ENCODE peak calls at places on chromosomes 12 and 14, in eight cellular contexts. One of them, this sample, is unnamed.

GRCh38 chr14:38310420-38310995 is 54.6 kb upstream of the CLEC14A start:
- DNase-seq in SK-N-SH: no peak
- DNase-seq in AG10803: no peak
- DNase-seq in ascending aorta: no peak
- DNase-seq in colonic mucosa: no peak
- DNase-seq in A549: no peak
- DNase-seq in H1: no peak
- DNase-seq in AG04449: no peak
- DNase-seq in this sample: no peak

GRCh38 chr12:22588817-22589216 is 36.2 kb upstream of the ETNK1 start:
- DNase-seq in H1: no peak
- DNase-seq in AG04449: no peak
- DNase-seq in colonic mucosa: peak
- DNase-seq in SK-N-SH: no peak
- DNase-seq in AG10803: no peak
- DNase-seq in ascending aorta: no peak
- DNase-seq in A549: peak
- DNase-seq in this sample: no peak

GRCh38 chr14:92718659-92719058 is 29.8 kb downstream of the LGMN start:
- DNase-seq in AG04449: no peak
- DNase-seq in H1: no peak
- DNase-seq in A549: no peak
- DNase-seq in ascending aorta: no peak
- DNase-seq in AG10803: no peak
- DNase-seq in colonic mucosa: no peak
- DNase-seq in SK-N-SH: no peak
- DNase-seq in this sample: peak

GRCh38 chr12:50132505-50133135 is 20.6 kb downstream of the COX14 start:
- DNase-seq in colonic mucosa: no peak
- DNase-seq in AG04449: no peak
- DNase-seq in ascending aorta: no peak
- DNase-seq in SK-N-SH: peak
- DNase-seq in H1: no peak
- DNase-seq in AG10803: peak
- DNase-seq in A549: no peak
- DNase-seq in this sample: no peak

GRCh38 chr12:18224745-18225144 is 36.6 kb upstream of the PIK3C2G start:
- DNase-seq in A549: peak
- DNase-seq in SK-N-SH: peak
- DNase-seq in AG10803: peak
- DNase-seq in ascending aorta: no peak
- DNase-seq in AG04449: no peak
- DNase-seq in colonic mucosa: no peak
- DNase-seq in H1: peak
- DNase-seq in this sample: peak

GRCh38 chr12:602700-603068 is 60.6 kb downstream of the NINJ2 start:
- DNase-seq in colonic mucosa: no peak
- DNase-seq in SK-N-SH: no peak
- DNase-seq in AG10803: no peak
- DNase-seq in AG04449: no peak
- DNase-seq in ascending aorta: no peak
- DNase-seq in H1: no peak
- DNase-seq in A549: no peak
- DNase-seq in this sample: no peak

GRCh38 chr14:74821267-74821915 is 54.6 kb downstream of the PROX2 start:
- DNase-seq in H1: no peak
- DNase-seq in colonic mucosa: no peak
- DNase-seq in A549: no peak
- DNase-seq in AG10803: no peak
- DNase-seq in SK-N-SH: no peak
- DNase-seq in AG04449: no peak
- DNase-seq in ascending aorta: no peak
- DNase-seq in this sample: no peak

GRCh38 chr14:74144789-74145188 is 60.0 kb downstream of the LIN52 start:
- DNase-seq in A549: no peak
- DNase-seq in SK-N-SH: no peak
- DNase-seq in ascending aorta: no peak
- DNase-seq in AG04449: no peak
- DNase-seq in H1: no peak
- DNase-seq in AG10803: no peak
- DNase-seq in colonic mucosa: no peak
- DNase-seq in this sample: no peak

GRCh38 chr14:77027538-77028383 is 747 bp downstream of the IRF2BPL start:
- DNase-seq in H1: no peak
- DNase-seq in AG10803: peak
- DNase-seq in SK-N-SH: peak
- DNase-seq in AG04449: no peak
- DNase-seq in ascending aorta: peak
- DNase-seq in A549: peak
- DNase-seq in colonic mucosa: peak
- DNase-seq in this sample: no peak

GRCh38 chr14:51157012-51157411 is 62.1 kb upstream of the TRIM9 start:
- DNase-seq in ascending aorta: no peak
- DNase-seq in AG10803: peak
- DNase-seq in H1: no peak
- DNase-seq in A549: peak
- DNase-seq in AG04449: no peak
- DNase-seq in colonic mucosa: no peak
- DNase-seq in SK-N-SH: peak
- DNase-seq in this sample: no peak

DNA sequence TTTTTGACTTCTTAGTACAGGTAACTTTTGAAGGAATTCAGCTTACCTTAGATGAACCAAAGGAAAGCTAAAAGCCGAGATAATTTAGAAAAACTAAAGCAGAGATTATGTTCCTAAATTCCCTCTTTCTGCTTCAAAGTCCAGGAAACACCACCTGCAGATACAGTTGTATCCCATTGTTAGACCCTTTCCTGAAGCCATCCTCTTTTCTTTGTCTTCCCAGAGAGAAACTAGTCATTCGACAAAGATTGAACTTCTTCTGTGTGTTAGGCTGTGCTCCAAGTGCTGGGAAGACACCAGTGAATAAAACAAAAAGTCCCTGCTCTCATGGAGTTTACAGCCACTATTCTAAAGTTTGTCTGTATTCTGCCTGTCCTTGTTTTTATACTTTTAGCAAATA is 29.3 kb downstream of the PPM1A start:
- DNase-seq in colonic mucosa: no peak
- DNase-seq in A549: no peak
- DNase-seq in SK-N-SH: no peak
- DNase-seq in AG10803: no peak
- DNase-seq in AG04449: no peak
- DNase-seq in H1: no peak
- DNase-seq in ascending aorta: no peak
- DNase-seq in this sample: no peak
- H3K4me3 ChIP-seq in colonic mucosa: no peak
- H3K4me3 ChIP-seq in A549: no peak
- H3K4me3 ChIP-seq in SK-N-SH: no peak
- H3K4me3 ChIP-seq in AG10803: no peak
- H3K4me3 ChIP-seq in AG04449: no peak
- H3K4me3 ChIP-seq in H1: no peak
- H3K4me3 ChIP-seq in ascending aorta: no peak
- H3K4me3 ChIP-seq in this sample: no peak

GRCh38 chr14:61280526-61281185 is 482 bp downstream of the TMEM30B start:
- DNase-seq in AG10803: peak
- DNase-seq in SK-N-SH: peak
- DNase-seq in AG04449: no peak
- DNase-seq in A549: peak
- DNase-seq in colonic mucosa: peak
- DNase-seq in ascending aorta: peak
- DNase-seq in H1: no peak
- DNase-seq in this sample: no peak
- TF ChIP-seq CTCF in AG10803: no peak
- TF ChIP-seq CTCF in SK-N-SH: peak
- TF ChIP-seq CTCF in AG04449: peak
- TF ChIP-seq CTCF in A549: peak
- TF ChIP-seq CTCF in colonic mucosa: peak
- TF ChIP-seq CTCF in ascending aorta: peak
- TF ChIP-seq CTCF in H1: peak
- TF ChIP-seq CTCF in this sample: peak

DNA sequence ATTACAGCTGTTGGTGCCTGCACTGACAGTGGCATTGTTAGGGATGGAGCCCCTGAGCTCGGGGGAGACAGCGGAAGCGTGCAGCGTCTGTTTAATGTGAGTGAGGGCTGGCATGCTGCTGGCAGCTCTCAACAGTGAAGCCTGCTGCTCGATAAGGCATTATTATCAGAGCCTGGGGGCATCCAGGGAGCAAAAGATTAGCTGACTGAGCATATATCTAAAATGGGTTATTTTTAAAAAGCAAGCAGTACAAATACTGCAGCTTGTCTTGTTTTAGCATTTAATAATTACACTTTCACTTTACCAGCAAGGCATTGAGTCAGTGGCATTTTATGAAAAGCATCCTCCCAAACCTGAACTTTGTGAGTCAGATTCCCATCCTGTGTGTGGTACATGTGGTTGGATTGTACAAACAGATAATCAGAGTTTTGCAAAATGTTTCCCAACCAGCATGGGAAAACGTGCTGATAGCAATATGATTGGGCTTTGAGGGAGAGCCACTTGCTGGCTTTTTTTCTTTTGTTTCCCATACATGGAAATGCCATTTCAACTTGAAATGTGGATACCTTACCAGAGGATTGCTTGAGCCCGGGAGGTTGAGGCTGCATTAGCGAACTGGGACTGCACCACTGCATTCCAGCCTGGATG is 150.8 kb downstream of the PRKCH start:
- DNase-seq in colonic mucosa: no peak
- DNase-seq in AG10803: peak
- DNase-seq in ascending aorta: no peak
- DNase-seq in SK-N-SH: peak
- DNase-seq in A549: peak
- DNase-seq in AG04449: peak
- DNase-seq in H1: no peak
- DNase-seq in this sample: peak
- H3K4me3 ChIP-seq in colonic mucosa: no peak
- H3K4me3 ChIP-seq in AG10803: peak
- H3K4me3 ChIP-seq in ascending aorta: peak
- H3K4me3 ChIP-seq in SK-N-SH: peak
- H3K4me3 ChIP-seq in A549: peak
- H3K4me3 ChIP-seq in AG04449: peak
- H3K4me3 ChIP-seq in H1: no peak
- H3K4me3 ChIP-seq in this sample: peak

GRCh38 chr12:129911437-129912049 is 7.7 kb upstream of the TMEM132D start:
- DNase-seq in A549: peak
- DNase-seq in AG04449: no peak
- DNase-seq in AG10803: peak
- DNase-seq in SK-N-SH: peak
- DNase-seq in ascending aorta: no peak
- DNase-seq in colonic mucosa: peak
- DNase-seq in H1: no peak
- DNase-seq in this sample: no peak
- TF ChIP-seq CTCF in A549: peak
- TF ChIP-seq CTCF in AG04449: peak
- TF ChIP-seq CTCF in AG10803: peak
- TF ChIP-seq CTCF in SK-N-SH: peak
- TF ChIP-seq CTCF in ascending aorta: no peak
- TF ChIP-seq CTCF in colonic mucosa: peak
- TF ChIP-seq CTCF in H1: peak
- TF ChIP-seq CTCF in this sample: no peak

DNA sequence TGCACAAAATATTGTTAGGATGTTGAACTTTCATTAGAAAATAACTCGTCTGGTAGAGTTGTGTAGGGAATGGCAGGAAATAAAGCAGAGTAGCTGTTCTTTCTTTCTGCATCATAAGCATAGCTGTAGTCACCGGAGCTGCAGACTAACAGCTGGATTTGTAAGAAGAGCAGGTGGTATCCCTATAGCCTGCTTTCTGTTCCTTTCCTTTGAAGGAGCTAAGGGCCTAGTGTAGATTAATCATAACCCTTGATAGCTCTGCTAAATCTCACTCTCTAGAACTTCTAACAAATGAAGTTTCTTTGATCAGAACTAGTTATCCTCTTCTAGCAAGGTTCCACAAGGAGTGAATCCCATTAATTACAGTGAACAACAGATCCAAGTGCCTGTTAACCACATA is 3.5 kb downstream of the LMO3 start:
- DNase-seq in ascending aorta: no peak
- DNase-seq in H1: no peak
- DNase-seq in colonic mucosa: no peak
- DNase-seq in A549: no peak
- DNase-seq in AG04449: no peak
- DNase-seq in SK-N-SH: no peak
- DNase-seq in AG10803: no peak
- DNase-seq in this sample: no peak
- H3K4me3 ChIP-seq in ascending aorta: no peak
- H3K4me3 ChIP-seq in H1: no peak
- H3K4me3 ChIP-seq in colonic mucosa: no peak
- H3K4me3 ChIP-seq in A549: no peak
- H3K4me3 ChIP-seq in AG04449: no peak
- H3K4me3 ChIP-seq in SK-N-SH: no peak
- H3K4me3 ChIP-seq in AG10803: no peak
- H3K4me3 ChIP-seq in this sample: no peak

GRCh38 chr14:67428501-67429031 is 16.6 kb upstream of the PLEK2 start:
- DNase-seq in H1: no peak
- DNase-seq in AG04449: no peak
- DNase-seq in colonic mucosa: no peak
- DNase-seq in AG10803: peak
- DNase-seq in ascending aorta: no peak
- DNase-seq in SK-N-SH: no peak
- DNase-seq in A549: peak
- DNase-seq in this sample: peak
- TF ChIP-seq CTCF in H1: no peak
- TF ChIP-seq CTCF in AG04449: no peak
- TF ChIP-seq CTCF in colonic mucosa: no peak
- TF ChIP-seq CTCF in AG10803: peak
- TF ChIP-seq CTCF in ascending aorta: no peak
- TF ChIP-seq CTCF in SK-N-SH: no peak
- TF ChIP-seq CTCF in A549: no peak
- TF ChIP-seq CTCF in this sample: peak